ENCODE peak calls at places on chromosomes 16 and 17, in seven cellular contexts. One of them, this sample, is unnamed.

GRCh38 chr16:69522732-69523404 is 42.9 kb upstream of the NFAT5 start:
- DNase-seq in upper lobe of right lung: no peak
- DNase-seq in sigmoid colon: no peak
- DNase-seq in left ventricle myocardium inferior: no peak
- DNase-seq in heart left ventricle: no peak
- DNase-seq in colonic mucosa: no peak
- DNase-seq in heart right ventricle: no peak
- DNase-seq in this sample: no peak

GRCh38 chr16:82694239-82694874 is 67.6 kb downstream of the CDH13 start:
- DNase-seq in upper lobe of right lung: no peak
- DNase-seq in sigmoid colon: no peak
- DNase-seq in left ventricle myocardium inferior: no peak
- DNase-seq in heart left ventricle: no peak
- DNase-seq in colonic mucosa: no peak
- DNase-seq in heart right ventricle: no peak
- DNase-seq in this sample: no peak

GRCh38 chr16:69514366-69514765 is 51.4 kb upstream of the NFAT5 start:
- DNase-seq in upper lobe of right lung: no peak
- DNase-seq in sigmoid colon: no peak
- DNase-seq in left ventricle myocardium inferior: no peak
- DNase-seq in heart left ventricle: no peak
- DNase-seq in colonic mucosa: no peak
- DNase-seq in heart right ventricle: no peak
- DNase-seq in this sample: no peak

GRCh38 chr16:70380205-70380918 is 33.7 kb downstream of the DDX19A start:
- DNase-seq in upper lobe of right lung: peak; percentile 80
- DNase-seq in sigmoid colon: peak; percentile 80
- DNase-seq in left ventricle myocardium inferior: peak; percentile 32
- DNase-seq in heart left ventricle: no peak
- DNase-seq in colonic mucosa: peak; percentile 45
- DNase-seq in heart right ventricle: peak; percentile 47
- DNase-seq in this sample: peak; percentile 68

GRCh38 chr17:66494023-66494803 is 191.8 kb downstream of the PRKCA start:
- DNase-seq in upper lobe of right lung: no peak
- DNase-seq in sigmoid colon: no peak
- DNase-seq in left ventricle myocardium inferior: no peak
- DNase-seq in heart left ventricle: no peak
- DNase-seq in colonic mucosa: no peak
- DNase-seq in heart right ventricle: no peak
- DNase-seq in this sample: peak; percentile 60

GRCh38 chr16:9099131-9099625 is 7.7 kb downstream of the HAPSTR1 start:
- DNase-seq in upper lobe of right lung: peak; percentile 70
- DNase-seq in sigmoid colon: no peak
- DNase-seq in left ventricle myocardium inferior: no peak
- DNase-seq in heart left ventricle: no peak
- DNase-seq in colonic mucosa: peak; percentile 40
- DNase-seq in heart right ventricle: no peak
- DNase-seq in this sample: no peak

GRCh38 chr16:2912330-2913199 is 834 bp downstream of the FLYWCH1 start:
- DNase-seq in upper lobe of right lung: peak; percentile 76
- DNase-seq in sigmoid colon: peak; percentile 80
- DNase-seq in left ventricle myocardium inferior: no peak
- DNase-seq in heart left ventricle: peak; percentile 26
- DNase-seq in colonic mucosa: peak; percentile 47
- DNase-seq in heart right ventricle: peak; percentile 38
- DNase-seq in this sample: peak; percentile 34

GRCh38 chr17:76911299-76912007 is 43.2 kb downstream of the MGAT5B start:
- DNase-seq in upper lobe of right lung: no peak
- DNase-seq in sigmoid colon: no peak
- DNase-seq in left ventricle myocardium inferior: no peak
- DNase-seq in heart left ventricle: no peak
- DNase-seq in colonic mucosa: no peak
- DNase-seq in heart right ventricle: no peak
- DNase-seq in this sample: no peak

GRCh38 chr16:4692460-4693295 is 684 bp upstream of the NUDT16L1 start:
- DNase-seq in upper lobe of right lung: no peak
- DNase-seq in sigmoid colon: peak; percentile 61
- DNase-seq in left ventricle myocardium inferior: no peak
- DNase-seq in heart left ventricle: no peak
- DNase-seq in colonic mucosa: no peak
- DNase-seq in heart right ventricle: no peak
- DNase-seq in this sample: no peak

GRCh38 chr17:78933025-78933958 is 8.1 kb upstream of the TIMP2 start:
- DNase-seq in upper lobe of right lung: no peak
- DNase-seq in sigmoid colon: peak; percentile 88
- DNase-seq in left ventricle myocardium inferior: peak; percentile 43
- DNase-seq in heart left ventricle: no peak
- DNase-seq in colonic mucosa: peak; percentile 40
- DNase-seq in heart right ventricle: peak; percentile 47
- DNase-seq in this sample: peak; percentile 94

GRCh38 chr16:67211674-67212073 is 12.7 kb downstream of the ELMO3 start:
- DNase-seq in upper lobe of right lung: no peak
- DNase-seq in sigmoid colon: no peak
- DNase-seq in left ventricle myocardium inferior: no peak
- DNase-seq in heart left ventricle: no peak
- DNase-seq in colonic mucosa: no peak
- DNase-seq in heart right ventricle: no peak
- DNase-seq in this sample: no peak

GRCh38 chr17:4101127-4101798 is 41.6 kb downstream of the ZZEF1 start:
- DNase-seq in upper lobe of right lung: no peak
- DNase-seq in sigmoid colon: no peak
- DNase-seq in left ventricle myocardium inferior: no peak
- DNase-seq in heart left ventricle: no peak
- DNase-seq in colonic mucosa: no peak
- DNase-seq in heart right ventricle: no peak
- DNase-seq in this sample: no peak

GRCh38 chr17:3557768-3558583 is at the start of gene TRPV3:
- DNase-seq in upper lobe of right lung: no peak
- DNase-seq in sigmoid colon: no peak
- DNase-seq in left ventricle myocardium inferior: no peak
- DNase-seq in heart left ventricle: no peak
- DNase-seq in colonic mucosa: peak; percentile 87
- DNase-seq in heart right ventricle: no peak
- DNase-seq in this sample: no peak

GRCh38 chr17:77915594-77916021 is 42.9 kb upstream of the TNRC6C start:
- DNase-seq in upper lobe of right lung: no peak
- DNase-seq in sigmoid colon: peak; percentile 14
- DNase-seq in left ventricle myocardium inferior: no peak
- DNase-seq in heart left ventricle: no peak
- DNase-seq in colonic mucosa: no peak
- DNase-seq in heart right ventricle: no peak
- DNase-seq in this sample: no peak

GRCh38 chr16:12062343-12063003 is 85.9 kb downstream of the SNX29 start:
- DNase-seq in upper lobe of right lung: peak; percentile 90
- DNase-seq in sigmoid colon: peak; percentile 93
- DNase-seq in left ventricle myocardium inferior: peak; percentile 75
- DNase-seq in heart left ventricle: peak; percentile 61
- DNase-seq in colonic mucosa: peak; percentile 49
- DNase-seq in heart right ventricle: peak; percentile 65
- DNase-seq in this sample: peak; percentile 43

GRCh38 chr17:37190493-37190892 is 185.3 kb upstream of the C17orf78 start:
- DNase-seq in upper lobe of right lung: no peak
- DNase-seq in sigmoid colon: no peak
- DNase-seq in left ventricle myocardium inferior: no peak
- DNase-seq in heart left ventricle: no peak
- DNase-seq in colonic mucosa: no peak
- DNase-seq in heart right ventricle: no peak
- DNase-seq in this sample: no peak

GRCh38 chr17:43755389-43755875 is 3.2 kb downstream of the SOST start:
- DNase-seq in upper lobe of right lung: no peak
- DNase-seq in sigmoid colon: peak; percentile 52
- DNase-seq in left ventricle myocardium inferior: no peak
- DNase-seq in heart left ventricle: no peak
- DNase-seq in colonic mucosa: no peak
- DNase-seq in heart right ventricle: peak; percentile 30
- DNase-seq in this sample: no peak

GRCh38 chr16:79599837-79600635 is 501 bp downstream of the MAF start:
- DNase-seq in upper lobe of right lung: peak; percentile 85
- DNase-seq in sigmoid colon: peak; percentile 82
- DNase-seq in left ventricle myocardium inferior: peak; percentile 73
- DNase-seq in heart left ventricle: peak; percentile 59
- DNase-seq in colonic mucosa: peak; percentile 32
- DNase-seq in heart right ventricle: peak; percentile 75
- DNase-seq in this sample: no peak

GRCh38 chr16:82366462-82366861 is 196.4 kb upstream of the MPHOSPH6 start:
- DNase-seq in upper lobe of right lung: no peak
- DNase-seq in sigmoid colon: no peak
- DNase-seq in left ventricle myocardium inferior: no peak
- DNase-seq in heart left ventricle: no peak
- DNase-seq in colonic mucosa: no peak
- DNase-seq in heart right ventricle: no peak
- DNase-seq in this sample: no peak

GRCh38 chr16:29962344-29962994 is 590 bp downstream of the TMEM219 start:
- DNase-seq in upper lobe of right lung: no peak
- DNase-seq in sigmoid colon: no peak
- DNase-seq in left ventricle myocardium inferior: no peak
- DNase-seq in heart left ventricle: peak; percentile 41
- DNase-seq in colonic mucosa: peak; percentile 56
- DNase-seq in heart right ventricle: no peak
- DNase-seq in this sample: peak; percentile 4

GRCh38 chr16:67936876-67937605 is 391 bp upstream of the PSMB10 start:
- DNase-seq in upper lobe of right lung: no peak
- DNase-seq in sigmoid colon: no peak
- DNase-seq in left ventricle myocardium inferior: no peak
- DNase-seq in heart left ventricle: no peak
- DNase-seq in colonic mucosa: no peak
- DNase-seq in heart right ventricle: no peak
- DNase-seq in this sample: no peak

GRCh38 chr16:82715160-82715559 is 88.4 kb downstream of the CDH13 start:
- DNase-seq in upper lobe of right lung: no peak
- DNase-seq in sigmoid colon: no peak
- DNase-seq in left ventricle myocardium inferior: peak; percentile 52
- DNase-seq in heart left ventricle: no peak
- DNase-seq in colonic mucosa: no peak
- DNase-seq in heart right ventricle: peak; percentile 33
- DNase-seq in this sample: no peak

GRCh38 chr16:66159987-66160386 is 206.5 kb upstream of the CDH5 start:
- DNase-seq in upper lobe of right lung: no peak
- DNase-seq in sigmoid colon: no peak
- DNase-seq in left ventricle myocardium inferior: no peak
- DNase-seq in heart left ventricle: no peak
- DNase-seq in colonic mucosa: no peak
- DNase-seq in heart right ventricle: no peak
- DNase-seq in this sample: no peak

GRCh38 chr16:12361016-12361415 is 384.5 kb downstream of the SNX29 start:
- DNase-seq in upper lobe of right lung: no peak
- DNase-seq in sigmoid colon: no peak
- DNase-seq in left ventricle myocardium inferior: no peak
- DNase-seq in heart left ventricle: no peak
- DNase-seq in colonic mucosa: no peak
- DNase-seq in heart right ventricle: no peak
- DNase-seq in this sample: no peak

GRCh38 chr16:9091867-9092281 is 430 bp downstream of the HAPSTR1 start:
- DNase-seq in upper lobe of right lung: peak; percentile 83
- DNase-seq in sigmoid colon: peak; percentile 76
- DNase-seq in left ventricle myocardium inferior: peak; percentile 49
- DNase-seq in heart left ventricle: peak; percentile 44
- DNase-seq in colonic mucosa: peak; percentile 42
- DNase-seq in heart right ventricle: no peak
- DNase-seq in this sample: no peak

GRCh38 chr16:80440691-80441090 is 100.1 kb upstream of the DYNLRB2 start:
- DNase-seq in upper lobe of right lung: no peak
- DNase-seq in sigmoid colon: no peak
- DNase-seq in left ventricle myocardium inferior: no peak
- DNase-seq in heart left ventricle: no peak
- DNase-seq in colonic mucosa: no peak
- DNase-seq in heart right ventricle: no peak
- DNase-seq in this sample: no peak

GRCh38 chr17:75088465-75088895 is 726 bp downstream of the SLC16A5 start:
- DNase-seq in upper lobe of right lung: no peak
- DNase-seq in sigmoid colon: no peak
- DNase-seq in left ventricle myocardium inferior: no peak
- DNase-seq in heart left ventricle: no peak
- DNase-seq in colonic mucosa: no peak
- DNase-seq in heart right ventricle: no peak
- DNase-seq in this sample: no peak
- H3K27ac ChIP-seq in upper lobe of right lung: peak overlapping the region; percentile 93
- H3K27ac ChIP-seq in sigmoid colon: peak overlapping the region; percentile 77
- H3K27ac ChIP-seq in left ventricle myocardium inferior: peak overlapping the region; percentile 92
- H3K27ac ChIP-seq in heart left ventricle: peak overlapping the region; percentile 91
- H3K27ac ChIP-seq in colonic mucosa: peak overlapping the region; percentile 99
- H3K27ac ChIP-seq in heart right ventricle: peak overlapping the region; percentile 95
- H3K27ac ChIP-seq in this sample: peak overlapping the region; percentile 47

GRCh38 chr17:59859444-59860025 is 33.2 kb downstream of the TUBD1 start:
- DNase-seq in upper lobe of right lung: no peak
- DNase-seq in sigmoid colon: peak; percentile 4
- DNase-seq in left ventricle myocardium inferior: no peak
- DNase-seq in heart left ventricle: no peak
- DNase-seq in colonic mucosa: no peak
- DNase-seq in heart right ventricle: no peak
- DNase-seq in this sample: no peak
- TF ChIP-seq CTCF in upper lobe of right lung: peak; percentile 64
- TF ChIP-seq CTCF in sigmoid colon: peak; percentile 60
- TF ChIP-seq CTCF in left ventricle myocardium inferior: peak; percentile 55
- TF ChIP-seq CTCF in heart left ventricle: peak; percentile 32
- TF ChIP-seq CTCF in colonic mucosa: peak; percentile 32
- TF ChIP-seq CTCF in heart right ventricle: peak; percentile 61
- TF ChIP-seq CTCF in this sample: peak; percentile 68

GRCh38 chr17:29215174-29215573 is 31.5 kb upstream of the CRYBA1 start:
- DNase-seq in upper lobe of right lung: no peak
- DNase-seq in sigmoid colon: no peak
- DNase-seq in left ventricle myocardium inferior: no peak
- DNase-seq in heart left ventricle: no peak
- DNase-seq in colonic mucosa: no peak
- DNase-seq in heart right ventricle: no peak
- DNase-seq in this sample: no peak

GRCh38 chr17:29212681-29213121 is 32.5 kb upstream of the MYO18A start:
- DNase-seq in upper lobe of right lung: no peak
- DNase-seq in sigmoid colon: no peak
- DNase-seq in left ventricle myocardium inferior: no peak
- DNase-seq in heart left ventricle: no peak
- DNase-seq in colonic mucosa: no peak
- DNase-seq in heart right ventricle: no peak
- DNase-seq in this sample: no peak

GRCh38 chr17:29214215-29215146 is 32.2 kb upstream of the CRYBA1 start:
- DNase-seq in upper lobe of right lung: no peak
- DNase-seq in sigmoid colon: no peak
- DNase-seq in left ventricle myocardium inferior: no peak
- DNase-seq in heart left ventricle: no peak
- DNase-seq in colonic mucosa: no peak
- DNase-seq in heart right ventricle: no peak
- DNase-seq in this sample: no peak

GRCh38 chr17:29210879-29211278 is 30.7 kb upstream of the MYO18A start:
- DNase-seq in upper lobe of right lung: no peak
- DNase-seq in sigmoid colon: no peak
- DNase-seq in left ventricle myocardium inferior: no peak
- DNase-seq in heart left ventricle: no peak
- DNase-seq in colonic mucosa: no peak
- DNase-seq in heart right ventricle: no peak
- DNase-seq in this sample: no peak

GRCh38 chr17:29212094-29212631 is 32.0 kb upstream of the MYO18A start:
- DNase-seq in upper lobe of right lung: no peak
- DNase-seq in sigmoid colon: no peak
- DNase-seq in left ventricle myocardium inferior: no peak
- DNase-seq in heart left ventricle: no peak
- DNase-seq in colonic mucosa: no peak
- DNase-seq in heart right ventricle: no peak
- DNase-seq in this sample: no peak
- H3K27ac ChIP-seq in upper lobe of right lung: no peak overlapping the region
- H3K27ac ChIP-seq in sigmoid colon: no peak overlapping the region
- H3K27ac ChIP-seq in left ventricle myocardium inferior: no peak overlapping the region
- H3K27ac ChIP-seq in heart left ventricle: no peak overlapping the region
- H3K27ac ChIP-seq in colonic mucosa: no peak overlapping the region
- H3K27ac ChIP-seq in heart right ventricle: no peak overlapping the region
- H3K27ac ChIP-seq in this sample: no peak overlapping the region

GRCh38 chr16:975313-975690 is 4.5 kb upstream of the LMF1 start:
- DNase-seq in upper lobe of right lung: no peak
- DNase-seq in sigmoid colon: no peak
- DNase-seq in left ventricle myocardium inferior: no peak
- DNase-seq in heart left ventricle: no peak
- DNase-seq in colonic mucosa: no peak
- DNase-seq in heart right ventricle: no peak
- DNase-seq in this sample: no peak
- TF ChIP-seq CTCF in upper lobe of right lung: no peak
- TF ChIP-seq CTCF in sigmoid colon: no peak
- TF ChIP-seq CTCF in left ventricle myocardium inferior: no peak
- TF ChIP-seq CTCF in heart left ventricle: no peak
- TF ChIP-seq CTCF in colonic mucosa: no peak
- TF ChIP-seq CTCF in heart right ventricle: no peak
- TF ChIP-seq CTCF in this sample: no peak

This sample was measured in AG04450.